ENCODE peak calls at places on chromosomes 3 and 15, in ten cellular contexts. E is endothelial cell; U is T47D; A is HT1080; C is HFFc6; V is NCI-H1417 treated with DMSO at 0.1 percent for 48 hours; Q is HEK293T; X is stimulated activated CD8-positive, alpha-beta memory T cell treated with anti-CD3 and anti-CD28 coated beads, Interleukin-7, amount 100 ng/mL, for 24 hours; B is germinal center; D is amniotic stem cell. K is an unnamed sample.

GRCh38 chr3:27720899-27721716 is 1.0 kb downstream of the EOMES start:
- DNase-seq in X (no peak), C (no peak), A (no peak), U (no peak), E (no peak), Q (peak; percentile 63), V (no peak), D (no peak), B (no peak), K (no peak)

GRCh38 chr15:59203572-59203971 is 3.1 kb upstream of the LDHAL6B start:
- DNase-seq in A (no peak), X (no peak), E (no peak), U (no peak), Q (no peak), D (no peak), B (no peak), V (no peak), C (no peak), K (no peak)

GRCh38 chr3:100577382-100578008 is 31.9 kb upstream of the ADGRG7 start:
- DNase-seq in D (no peak), B (no peak), Q (no peak), A (peak; percentile 13), V (no peak), X (no peak), E (no peak), U (no peak), C (no peak), K (no peak)

GRCh38 chr3:109729111-109729510 is 391.8 kb upstream of the DPPA4 start:
- DNase-seq in V (no peak), X (no peak), A (peak; percentile 23), Q (no peak), D (no peak), C (no peak), U (no peak), E (no peak), B (no peak), K (no peak)

GRCh38 chr15:95409924-95410323 is 920.6 kb upstream of the NR2F2 start:
- DNase-seq in D (no peak), V (no peak), Q (no peak), B (no peak), U (no peak), C (no peak), X (no peak), A (no peak), E (no peak), K (no peak)

GRCh38 chr3:114706591-114707224 is 412.9 kb downstream of the TIGIT start:
- DNase-seq in U (no peak), B (no peak), D (peak; percentile 5), C (peak; percentile 31), E (no peak), V (no peak), X (peak; percentile 2), A (peak; percentile 85), Q (peak; percentile 7), K (no peak)

GRCh38 chr3:112759210-112759609 is 87.5 kb downstream of the CD200R1L start:
- DNase-seq in U (no peak), E (no peak), V (no peak), B (no peak), A (no peak), C (no peak), Q (no peak), D (no peak), X (no peak), K (no peak)

GRCh38 chr3:32056559-32057290 is 49.7 kb upstream of the GPD1L start:
- DNase-seq in V (no peak), B (no peak), E (no peak), Q (no peak), A (no peak), C (no peak), U (no peak), D (no peak), X (no peak), K (no peak)

GRCh38 chr3:177802151-177802900 is 605.0 kb upstream of the TBL1XR1 start:
- DNase-seq in E (no peak), C (peak; percentile 34), Q (no peak), B (no peak), V (no peak), D (no peak), A (peak; percentile 24), U (peak; percentile 37), X (no peak), K (no peak)

GRCh38 chr3:101065962-101066361 is 72.7 kb upstream of the ABI3BP start:
- DNase-seq in A (peak; percentile 90), U (no peak), V (no peak), D (peak; percentile 83), C (peak; percentile 91), B (no peak), X (no peak), E (no peak), Q (no peak), K (no peak)

GRCh38 chr3:5186854-5187151 is 704 bp upstream of the EDEM1 start:
- DNase-seq in D (no peak), B (no peak), Q (peak; percentile 23), C (no peak), U (peak; percentile 52), V (no peak), A (no peak), E (no peak), X (no peak), K (no peak)

GRCh38 chr15:29815000-29815704 is 7.1 kb downstream of the TJP1 start:
- DNase-seq in A (no peak), U (peak; percentile 9), Q (peak; percentile 9), V (no peak), X (no peak), E (no peak), B (no peak), C (peak; percentile 64), D (no peak), K (no peak)

GRCh38 chr3:114179575-114179974 is 723 bp upstream of the DRD3 start:
- DNase-seq in D (no peak), U (peak; percentile 40), C (peak; percentile 46), E (no peak), Q (no peak), B (peak; percentile 11), X (no peak), V (no peak), A (peak; percentile 65), K (no peak)

GRCh38 chr3:174862101-174862500 is 3.0 kb downstream of the NAALADL2 start:
- DNase-seq in A (peak; percentile 47), D (no peak), U (peak; percentile 98), X (no peak), E (no peak), B (no peak), Q (peak; percentile 41), C (no peak), V (no peak), K (no peak)

GRCh38 chr3:110027446-110027845 is 690.1 kb upstream of the DPPA4 start:
- DNase-seq in U (no peak), Q (no peak), B (no peak), X (no peak), V (no peak), C (peak; percentile 74), A (peak; percentile 74), D (peak; percentile 27), E (no peak), K (no peak)

GRCh38 chr3:171461087-171461917 is 1.1 kb upstream of the TNIK start:
- DNase-seq in B (no peak), D (no peak), X (no peak), V (no peak), E (no peak), U (peak; percentile 92), C (peak; percentile 36), Q (peak; percentile 51), A (no peak), K (no peak)

GRCh38 chr15:63046927-63047760 is 4.6 kb downstream of the TPM1 start:
- DNase-seq in E (no peak), X (no peak), B (no peak), A (peak; percentile 47), V (no peak), C (peak; percentile 68), Q (no peak), U (peak; percentile 32), D (no peak), K (no peak)

GRCh38 chr15:84725001-84725491 is 9.1 kb upstream of the SEC11A start:
- DNase-seq in Q (no peak), E (no peak), V (no peak), B (peak; percentile 14), X (no peak), D (no peak), A (peak; percentile 78), C (peak; percentile 16), U (no peak), K (no peak)

GRCh38 chr3:53493997-53494791 is at the start of gene CACNA1D:
- DNase-seq in D (no peak), C (no peak), V (no peak), A (no peak), E (peak; percentile 22), Q (peak; percentile 63), B (peak; percentile 34), U (peak; percentile 77), X (no peak), K (peak; percentile 30)

GRCh38 chr3:183917776-183918175 is 33.1 kb upstream of the PARL start:
- DNase-seq in A (no peak), U (no peak), E (no peak), Q (no peak), D (no peak), C (no peak), V (no peak), B (no peak), X (no peak), K (no peak)

GRCh38 chr3:163476179-163476578 is 1602.1 kb downstream of the SI start:
- DNase-seq in E (no peak), D (no peak), X (no peak), B (no peak), V (peak; percentile 5), U (peak; percentile 80), A (peak; percentile 15), C (no peak), Q (no peak), K (no peak)

GRCh38 chr3:156600834-156601233 is 45.9 kb upstream of the SSR3 start:
- DNase-seq in U (no peak), B (no peak), A (no peak), C (no peak), V (no peak), Q (no peak), D (no peak), E (no peak), X (no peak), K (no peak)

GRCh38 chr3:196280689-196281463 is 6.7 kb downstream of the PCYT1A start:
- DNase-seq in X (no peak), V (no peak), D (no peak), U (no peak), A (no peak), E (no peak), B (no peak), C (no peak), Q (no peak), K (no peak)

GRCh38 chr3:32706348-32707025 is 21.5 kb downstream of the CNOT10 start:
- DNase-seq in E (no peak), D (no peak), X (no peak), U (no peak), V (no peak), B (no peak), Q (no peak), A (no peak), C (no peak), K (no peak)

GRCh38 chr3:151817473-151817872 is 3.6 kb downstream of the AADAC start:
- DNase-seq in U (no peak), D (no peak), Q (no peak), E (no peak), X (no peak), C (no peak), V (no peak), B (no peak), A (no peak), K (no peak)

GRCh38 chr3:142366434-142366833 is 81.4 kb downstream of the XRN1 start:
- DNase-seq in D (no peak), E (no peak), U (peak; percentile 54), V (no peak), B (peak; percentile 3), X (no peak), Q (peak; percentile 12), C (peak; percentile 6), A (peak; percentile 40), K (no peak)

GRCh38 chr3:16239082-16239770 is 25.5 kb downstream of the DPH3 start:
- DNase-seq in D (no peak), B (no peak), U (no peak), E (no peak), Q (no peak), V (no peak), A (no peak), C (no peak), X (no peak), K (no peak)

GRCh38 chr15:68385240-68385561 is 46.8 kb downstream of the ITGA11 start:
- DNase-seq in X (no peak), V (no peak), U (no peak), B (no peak), A (no peak), Q (no peak), C (no peak), E (no peak), D (no peak), K (no peak)